ENCODE peak calls at places on chromosomes 16 and 17, in seven cellular contexts. O is astrocyte of the spinal cord; M is NCI-H1092; A is Caki2; I is transverse colon; Y is activated CD4-positive, alpha-beta T cell treated with anti-CD3 and anti-CD28 coated beads, Interleukin-2, amount 50 U/mL, for 48 hours; B is nephron progenitor cell. K is an unnamed sample.

GRCh38 chr17:50288306-50288705 is 14.0 kb downstream of the TMEM92 start:
- DNase-seq in I (no peak), A (no peak), B (no peak), O (no peak), M (peak; percentile 24), Y (no peak), K (no peak)

GRCh38 chr16:85357924-85358505 is 245.7 kb upstream of the CIBAR2 start:
- DNase-seq in I (no peak), Y (no peak), A (no peak), B (no peak), M (no peak), O (no peak), K (no peak)

GRCh38 chr17:38397227-38397626 is 31.0 kb upstream of the ARHGAP23 start:
- DNase-seq in B (no peak), Y (no peak), I (no peak), M (no peak), O (no peak), A (no peak), K (no peak)

GRCh38 chr17:37179893-37180292 is 195.9 kb upstream of the C17orf78 start:
- DNase-seq in B (no peak), M (no peak), O (peak; percentile 76), I (no peak), A (no peak), Y (no peak), K (peak; percentile 57)

GRCh38 chr16:57632568-57632967 is 4.1 kb downstream of the ADGRG1 start:
- DNase-seq in A (no peak), I (no peak), O (no peak), M (no peak), B (no peak), Y (no peak), K (peak; percentile 23)

GRCh38 chr16:83942074-83942473 is 11.0 kb upstream of the OSGIN1 start:
- DNase-seq in M (no peak), O (no peak), Y (no peak), B (no peak), I (no peak), A (no peak), K (no peak)

GRCh38 chr17:49076575-49077384 is 55.8 kb upstream of the B4GALNT2 start:
- DNase-seq in B (no peak), Y (no peak), I (no peak), A (peak; percentile 55), M (no peak), O (peak; percentile 93), K (no peak)

GRCh38 chr16:26371349-26371869 is 679.6 kb downstream of the HS3ST4 start:
- DNase-seq in B (no peak), A (no peak), M (no peak), O (no peak), Y (no peak), I (no peak), K (no peak)

GRCh38 chr16:50666658-50667496 is 14.2 kb downstream of the SNX20 start:
- DNase-seq in B (no peak), O (no peak), Y (peak; percentile 62), M (no peak), A (no peak), I (no peak), K (no peak)

GRCh38 chr17:6706499-6706898 is 6.7 kb downstream of the SLC13A5 start:
- DNase-seq in I (no peak), A (no peak), B (no peak), O (no peak), M (no peak), Y (no peak), K (no peak)

GRCh38 chr16:19446886-19447285 is 29.2 kb downstream of the TMC5 start:
- DNase-seq in B (no peak), A (no peak), O (no peak), M (no peak), Y (no peak), I (no peak), K (no peak)

GRCh38 chr17:62718420-62718819 is 89.7 kb downstream of the MARCHF10 start:
- DNase-seq in A (peak; percentile 78), I (no peak), M (no peak), O (peak; percentile 56), Y (peak; percentile 43), B (no peak), K (peak; percentile 91)

GRCh38 chr16:3454093-3454492 is 10.6 kb downstream of the NAA60 start:
- DNase-seq in I (no peak), O (no peak), A (no peak), M (no peak), B (no peak), Y (no peak), K (peak; percentile 50)

GRCh38 chr17:4167786-4168185 is 24.8 kb downstream of the CYB5D2 start:
- DNase-seq in O (no peak), I (no peak), A (no peak), B (no peak), M (no peak), Y (no peak), K (no peak)

GRCh38 chr17:50122945-50123344 is 7.0 kb downstream of the SAMD14 start:
- DNase-seq in A (no peak), B (no peak), I (no peak), O (no peak), M (no peak), Y (no peak), K (no peak)

GRCh38 chr17:81306491-81306890 is 11.4 kb upstream of the SLC38A10 start:
- DNase-seq in O (no peak), B (no peak), I (no peak), Y (no peak), M (no peak), A (no peak), K (no peak)

GRCh38 chr17:78022425-78022824 is 63.9 kb downstream of the TNRC6C start:
- DNase-seq in B (no peak), I (no peak), M (no peak), Y (no peak), O (no peak), A (no peak), K (no peak)

GRCh38 chr16:82062645-82063058 is 27.6 kb downstream of the HSD17B2 start:
- DNase-seq in I (no peak), O (no peak), A (no peak), B (no peak), Y (no peak), M (no peak), K (no peak)

GRCh38 chr17:81400154-81400938 is 5.1 kb downstream of the BAHCC1 start:
- DNase-seq in M (no peak), Y (no peak), O (peak; percentile 73), A (no peak), I (no peak), B (peak; percentile 58), K (peak; percentile 55)

GRCh38 chr16:67116388-67117311 is 6.9 kb downstream of the PHAF1 start:
- DNase-seq in M (no peak), A (no peak), B (no peak), O (no peak), I (no peak), Y (no peak), K (peak; percentile 29)

GRCh38 chr17:79802736-79803420 is 6.0 kb upstream of the CBX8 start:
- DNase-seq in Y (no peak), M (no peak), O (no peak), A (no peak), I (no peak), B (peak; percentile 34), K (no peak)

GRCh38 chr17:57440522-57441269 is 184.4 kb downstream of the MSI2 start:
- DNase-seq in I (peak; percentile 38), B (peak; percentile 74), Y (peak; percentile 84), O (peak; percentile 98), M (peak; percentile 54), A (peak; percentile 75), K (peak; percentile 75)

GRCh38 chr17:7611635-7612293 is 2.9 kb downstream of the FXR2 start:
- DNase-seq in O (no peak), B (no peak), Y (no peak), A (no peak), M (no peak), I (no peak), K (no peak)

GRCh38 chr16:10598157-10598556 is 17.8 kb upstream of the EMP2 start:
- DNase-seq in M (no peak), Y (no peak), B (no peak), A (no peak), I (peak; percentile 88), O (no peak), K (no peak)

GRCh38 chr16:12062343-12063003 is 85.9 kb downstream of the SNX29 start:
- DNase-seq in I (peak; percentile 65), B (no peak), Y (no peak), M (no peak), A (peak; percentile 83), O (peak; percentile 56), K (peak; percentile 91)

GRCh38 chr17:49646391-49647255 is 31.3 kb downstream of the SPOP start:
- DNase-seq in M (no peak), A (peak; percentile 54), Y (peak; percentile 47), O (peak; percentile 86), I (peak; percentile 24), B (no peak), K (peak; percentile 93)

GRCh38 chr16:57379579-57379978 is 7.3 kb downstream of the CX3CL1 start:
- DNase-seq in B (no peak), M (no peak), Y (no peak), O (no peak), I (no peak), A (peak; percentile 76), K (peak; percentile 49)

GRCh38 chr17:47310186-47310733 is 13.5 kb upstream of the EFCAB13 start:
- DNase-seq in B (no peak), O (no peak), A (no peak), Y (no peak), I (no peak), M (no peak), K (no peak)

GRCh38 chr16:55283776-55284717 is 40.0 kb upstream of the IRX6 start:
- DNase-seq in M (peak; percentile 33), I (no peak), B (no peak), A (peak; percentile 65), O (no peak), Y (no peak), K (peak; percentile 35)

GRCh38 chr16:28317040-28317880 is 24.9 kb downstream of the SBK1 start:
- DNase-seq in A (peak; percentile 38), Y (peak; percentile 77), M (no peak), O (peak; percentile 24), B (peak; percentile 75), I (peak; percentile 56), K (peak; percentile 56)

GRCh38 chr17:77451894-77452852 is 311.4 kb downstream of the SEC14L1 start:
- DNase-seq in A (no peak), I (peak; percentile 83), M (peak; percentile 44), B (peak; percentile 70), O (peak; percentile 79), Y (peak; percentile 50), K (peak; percentile 72)

GRCh38 chr17:40602445-40603443 is 37.5 kb upstream of the CCR7 start:
- DNase-seq in A (no peak), I (no peak), B (no peak), M (no peak), Y (peak; percentile 79), O (no peak), K (no peak)

GRCh38 chr17:79557724-79558572 is 52.9 kb downstream of the RBFOX3 start:
- DNase-seq in B (no peak), A (no peak), I (no peak), M (no peak), O (no peak), Y (no peak), K (no peak)

GRCh38 chr16:35149550-35149949 is 1690.1 kb downstream of the TP53TG3F start:
- DNase-seq in I (no peak), B (no peak), O (no peak), A (no peak), M (no peak), Y (no peak), K (no peak)

GRCh38 chr16:79269211-79269863 is 331.2 kb downstream of the MAF start:
- DNase-seq in A (no peak), B (no peak), I (no peak), M (no peak), Y (peak; percentile 77), O (no peak), K (no peak)

GRCh38 chr16:58421529-58421928 is 29.3 kb downstream of the GINS3 start:
- DNase-seq in I (no peak), B (no peak), O (peak; percentile 26), Y (no peak), M (no peak), A (peak; percentile 43), K (peak; percentile 57)

GRCh38 chr17:80855968-80856862 is 135.4 kb upstream of the CHMP6 start:
- DNase-seq in M (no peak), A (peak; percentile 82), B (no peak), Y (peak; percentile 85), O (peak; percentile 97), I (peak; percentile 46), K (peak; percentile 96)

GRCh38 chr16:53629607-53630312 is 73.9 kb downstream of the RPGRIP1L start:
- DNase-seq in O (no peak), Y (no peak), B (no peak), M (peak; percentile 72), I (no peak), A (no peak), K (no peak)